ENCODE peak calls at places on chromosomes 16 and 17, in eight cellular contexts. O, L, I, Q, U, Y, D and C are unnamed samples.

GRCh38 chr16:71630808-71631207 is 4.8 kb downstream of the MARVELD3 start:
- DNase-seq in O (no peak), L (no peak), I (no peak), Q (no peak), U (no peak), Y (no peak), D (no peak), C (no peak)

GRCh38 chr17:40427002-40427491 is 9.4 kb upstream of the TOP2A start:
- DNase-seq in O (peak; percentile 64), L (no peak), I (no peak), Q (no peak), U (no peak), Y (no peak), D (no peak), C (no peak)

GRCh38 chr17:59332890-59333377 is 1.5 kb downstream of the YPEL2 start:
- DNase-seq in O (peak; percentile 26), L (peak; percentile 33), I (no peak), Q (peak; percentile 11), U (no peak), Y (peak; percentile 53), D (no peak), C (no peak)

GRCh38 chr16:74767749-74768148 is 6.9 kb downstream of the FA2H start:
- DNase-seq in O (no peak), L (no peak), I (no peak), Q (no peak), U (no peak), Y (no peak), D (no peak), C (no peak)

GRCh38 chr16:52562770-52563169 is 15.8 kb upstream of the TOX3 start:
- DNase-seq in O (no peak), L (no peak), I (no peak), Q (no peak), U (no peak), Y (no peak), D (no peak), C (no peak)

GRCh38 chr16:90047714-90048346 is 28.6 kb upstream of the DBNDD1 start:
- DNase-seq in O (peak; percentile 19), L (no peak), I (no peak), Q (no peak), U (no peak), Y (no peak), D (no peak), C (no peak)

GRCh38 chr17:82127704-82128103 is 29.7 kb upstream of the FASN start:
- DNase-seq in O (peak; percentile 88), L (no peak), I (no peak), Q (no peak), U (no peak), Y (no peak), D (no peak), C (no peak)

GRCh38 chr16:68724797-68725196 is 12.3 kb upstream of the CDH1 start:
- DNase-seq in O (no peak), L (no peak), I (no peak), Q (no peak), U (no peak), Y (no peak), D (no peak), C (no peak)

GRCh38 chr17:39750131-39751015 is 12.6 kb downstream of the GRB7 start:
- DNase-seq in O (no peak), L (no peak), I (no peak), Q (no peak), U (no peak), Y (peak; percentile 72), D (no peak), C (no peak)

GRCh38 chr16:87044829-87045228 is 272.4 kb downstream of the C16orf95 start:
- DNase-seq in O (no peak), L (no peak), I (no peak), Q (no peak), U (no peak), Y (no peak), D (no peak), C (no peak)

GRCh38 chr17:13917635-13918034 is 151.7 kb upstream of the COX10 start:
- DNase-seq in O (no peak), L (no peak), I (no peak), Q (no peak), U (no peak), Y (no peak), D (no peak), C (no peak)

GRCh38 chr17:76867578-76868175 is 527 bp upstream of the MGAT5B start:
- DNase-seq in O (no peak), L (no peak), I (no peak), Q (peak; percentile 68), U (no peak), Y (no peak), D (no peak), C (no peak)

GRCh38 chr17:13500947-13501346 is 100.8 kb downstream of the HS3ST3A1 start:
- DNase-seq in O (no peak), L (no peak), I (no peak), Q (no peak), U (no peak), Y (no peak), D (no peak), C (no peak)

GRCh38 chr17:61597606-61598005 is 6.6 kb upstream of the NACA2 start:
- DNase-seq in O (no peak), L (no peak), I (no peak), Q (no peak), U (no peak), Y (no peak), D (no peak), C (no peak)

GRCh38 chr16:85372627-85373372 is 240.3 kb upstream of the GSE1 start:
- DNase-seq in O (no peak), L (peak; percentile 74), I (peak; percentile 26), Q (peak; percentile 81), U (no peak), Y (no peak), D (no peak), C (no peak)

GRCh38 chr16:15946257-15947044 is 3.0 kb upstream of the ABCC1 start:
- DNase-seq in O (no peak), L (no peak), I (no peak), Q (peak; percentile 79), U (peak; percentile 48), Y (no peak), D (no peak), C (no peak)

GRCh38 chr17:69547947-69548346 is 133.4 kb downstream of the MAP2K6 start:
- DNase-seq in O (no peak), L (no peak), I (no peak), Q (no peak), U (no peak), Y (no peak), D (no peak), C (no peak)

GRCh38 chr16:13307861-13308260 is 406.5 kb downstream of the SHISA9 start:
- DNase-seq in O (no peak), L (no peak), I (no peak), Q (no peak), U (no peak), Y (no peak), D (no peak), C (no peak)

GRCh38 chr16:48613061-48613957 is 3.3 kb upstream of the N4BP1 start:
- DNase-seq in O (peak; percentile 89), L (no peak), I (peak; percentile 47), Q (peak; percentile 81), U (peak; percentile 15), Y (no peak), D (no peak), C (no peak)

GRCh38 chr17:7023576-7024401 is 939 bp downstream of the BCL6B start:
- DNase-seq in O (peak; percentile 90), L (peak; percentile 73), I (no peak), Q (peak; percentile 84), U (no peak), Y (peak; percentile 96), D (peak; percentile 94), C (no peak)

GRCh38 chr17:66187718-66188117 is 4.2 kb downstream of the CEP112 start:
- DNase-seq in O (no peak), L (no peak), I (no peak), Q (no peak), U (no peak), Y (no peak), D (no peak), C (no peak)

GRCh38 chr16:74700206-74701040 is at the start of gene MLKL:
- DNase-seq in O (peak; percentile 47), L (no peak), I (peak; percentile 67), Q (peak; percentile 71), U (no peak), Y (peak; percentile 79), D (peak; percentile 21), C (peak; percentile 54)